ENCODE peak calls at places on chromosomes 6 and 20, in five cellular contexts. One of them, this sample, is unnamed.

GRCh38 chr6:155524249-155524651 is 68.6 kb upstream of the NOX3 start:
- DNase-seq in endodermal cell: no peak
- DNase-seq in body of pancreas: no peak
- DNase-seq in brain microvascular endothelial cell: peak; percentile 29
- DNase-seq in A549: no peak
- DNase-seq in this sample: peak; percentile 54

GRCh38 chr6:147438758-147439528 is 69.5 kb upstream of the SAMD5 start:
- DNase-seq in body of pancreas: no peak
- DNase-seq in brain microvascular endothelial cell: no peak
- DNase-seq in A549: no peak
- DNase-seq in endodermal cell: peak; percentile 87
- DNase-seq in this sample: no peak

GRCh38 chr6:98547634-98548033 is 286.7 kb upstream of the POU3F2 start:
- DNase-seq in endodermal cell: no peak
- DNase-seq in body of pancreas: no peak
- DNase-seq in brain microvascular endothelial cell: no peak
- DNase-seq in A549: no peak
- DNase-seq in this sample: no peak

GRCh38 chr6:44036196-44036595 is 91.1 kb downstream of the MRPL14 start:
- DNase-seq in brain microvascular endothelial cell: no peak
- DNase-seq in body of pancreas: no peak
- DNase-seq in A549: no peak
- DNase-seq in endodermal cell: peak; percentile 32
- DNase-seq in this sample: no peak

GRCh38 chr6:132161283-132161682 is 210.1 kb upstream of the CCN2 start:
- DNase-seq in brain microvascular endothelial cell: peak; percentile 75
- DNase-seq in A549: peak; percentile 1
- DNase-seq in body of pancreas: no peak
- DNase-seq in endodermal cell: peak; percentile 55
- DNase-seq in this sample: peak; percentile 16

GRCh38 chr20:57480444-57481152 is 44.3 kb downstream of the CTCFL start:
- DNase-seq in endodermal cell: peak; percentile 34
- DNase-seq in brain microvascular endothelial cell: no peak
- DNase-seq in body of pancreas: no peak
- DNase-seq in A549: no peak
- DNase-seq in this sample: no peak

GRCh38 chr20:1830240-1830639 is 65.0 kb upstream of the SIRPA start:
- DNase-seq in A549: peak; percentile 91
- DNase-seq in brain microvascular endothelial cell: peak; percentile 97
- DNase-seq in body of pancreas: peak; percentile 75
- DNase-seq in endodermal cell: peak; percentile 66
- DNase-seq in this sample: peak; percentile 98

GRCh38 chr6:87731818-87732661 is 30.0 kb upstream of the AKIRIN2 start:
- DNase-seq in endodermal cell: no peak
- DNase-seq in brain microvascular endothelial cell: peak; percentile 59
- DNase-seq in A549: peak; percentile 77
- DNase-seq in body of pancreas: peak; percentile 96
- DNase-seq in this sample: peak; percentile 83

GRCh38 chr6:87653074-87653962 is 48.7 kb downstream of the AKIRIN2 start:
- DNase-seq in body of pancreas: no peak
- DNase-seq in endodermal cell: no peak
- DNase-seq in A549: no peak
- DNase-seq in brain microvascular endothelial cell: no peak
- DNase-seq in this sample: no peak

GRCh38 chr6:99151634-99152344 is 197.7 kb downstream of the FAXC start:
- DNase-seq in endodermal cell: peak; percentile 93
- DNase-seq in A549: peak; percentile 6
- DNase-seq in body of pancreas: peak; percentile 16
- DNase-seq in brain microvascular endothelial cell: peak; percentile 43
- DNase-seq in this sample: peak; percentile 33

GRCh38 chr20:21105429-21106170 is 558 bp downstream of the LINC00237 start:
- DNase-seq in brain microvascular endothelial cell: no peak
- DNase-seq in A549: no peak
- DNase-seq in endodermal cell: peak; percentile 75
- DNase-seq in body of pancreas: no peak
- DNase-seq in this sample: no peak

GRCh38 chr20:41151134-41151869 is 14.0 kb downstream of the PLCG1 start:
- DNase-seq in endodermal cell: no peak
- DNase-seq in A549: no peak
- DNase-seq in body of pancreas: no peak
- DNase-seq in brain microvascular endothelial cell: no peak
- DNase-seq in this sample: no peak

GRCh38 chr20:43925215-43925614 is 10.6 kb downstream of the TOX2 start:
- DNase-seq in brain microvascular endothelial cell: no peak
- DNase-seq in endodermal cell: no peak
- DNase-seq in body of pancreas: no peak
- DNase-seq in A549: no peak
- DNase-seq in this sample: no peak

DNA sequence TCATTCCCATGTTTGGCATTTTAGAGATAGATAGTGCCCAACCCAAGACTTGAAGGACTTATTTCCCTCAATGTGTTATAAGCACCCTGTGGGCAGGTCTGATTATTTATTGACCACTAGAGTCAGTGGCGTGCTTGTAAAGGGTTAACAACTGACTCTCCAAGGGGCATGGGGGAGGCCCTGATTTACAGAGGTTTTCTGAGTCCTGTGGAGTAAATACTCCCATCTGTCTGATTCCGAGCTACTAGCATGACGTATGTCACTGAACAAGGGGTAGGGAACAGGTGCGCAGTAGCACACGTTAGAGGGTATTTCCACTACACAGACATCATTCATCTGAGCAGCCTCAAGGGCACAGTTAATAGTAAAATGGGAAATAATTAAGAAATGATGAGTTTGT is 17.4 kb upstream of the TRAM2 start:
- DNase-seq in A549: no peak
- DNase-seq in brain microvascular endothelial cell: no peak
- DNase-seq in body of pancreas: no peak
- DNase-seq in endodermal cell: no peak
- DNase-seq in this sample: no peak
- H3K27ac ChIP-seq in A549: no peak overlapping the region
- H3K27ac ChIP-seq in brain microvascular endothelial cell: peak overlapping the region; percentile 93
- H3K27ac ChIP-seq in body of pancreas: no peak overlapping the region
- H3K27ac ChIP-seq in endodermal cell: no peak overlapping the region
- H3K27ac ChIP-seq in this sample: no peak overlapping the region

DNA sequence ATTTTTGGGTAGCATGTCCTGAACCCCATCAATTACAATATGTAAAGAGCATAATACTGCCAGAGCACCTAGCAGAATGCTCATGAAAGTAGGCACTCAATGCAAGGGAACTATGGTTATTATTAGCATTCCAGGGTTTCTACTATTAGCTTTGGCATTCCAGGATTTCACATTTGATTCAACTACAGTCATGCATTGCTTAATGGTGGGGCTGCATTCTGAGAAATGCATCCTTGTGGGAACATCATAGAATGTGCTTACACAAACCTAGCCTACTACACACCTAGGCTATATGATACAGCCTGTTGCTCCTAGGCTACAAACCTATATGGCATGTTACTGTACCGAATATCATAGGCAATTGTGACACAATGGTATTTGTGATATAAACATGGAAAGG is 247.8 kb downstream of the CD83 start:
- DNase-seq in endodermal cell: no peak
- DNase-seq in A549: no peak
- DNase-seq in body of pancreas: no peak
- DNase-seq in brain microvascular endothelial cell: peak; percentile 1
- DNase-seq in this sample: no peak
- H3K27ac ChIP-seq in endodermal cell: no peak overlapping the region
- H3K27ac ChIP-seq in A549: no peak overlapping the region
- H3K27ac ChIP-seq in body of pancreas: no peak overlapping the region
- H3K27ac ChIP-seq in brain microvascular endothelial cell: no peak overlapping the region
- H3K27ac ChIP-seq in this sample: no peak overlapping the region

GRCh38 chr20:59820204-59821041 is 113.0 kb downstream of the SYCP2 start:
- DNase-seq in brain microvascular endothelial cell: no peak
- DNase-seq in body of pancreas: peak; percentile 32
- DNase-seq in A549: no peak
- DNase-seq in endodermal cell: peak; percentile 31
- DNase-seq in this sample: peak; percentile 73
- H3K27ac ChIP-seq in brain microvascular endothelial cell: no peak overlapping the region
- H3K27ac ChIP-seq in body of pancreas: no peak overlapping the region
- H3K27ac ChIP-seq in A549: no peak overlapping the region
- H3K27ac ChIP-seq in endodermal cell: no peak overlapping the region
- H3K27ac ChIP-seq in this sample: peak overlapping the region; percentile 80

GRCh38 chr6:6543181-6543879 is 45.2 kb upstream of the LY86 start:
- DNase-seq in brain microvascular endothelial cell: no peak
- DNase-seq in endodermal cell: no peak
- DNase-seq in body of pancreas: no peak
- DNase-seq in A549: no peak
- DNase-seq in this sample: no peak

GRCh38 chr6:6534399-6534798 is 54.1 kb upstream of the LY86 start:
- DNase-seq in brain microvascular endothelial cell: no peak
- DNase-seq in endodermal cell: no peak
- DNase-seq in A549: no peak
- DNase-seq in body of pancreas: no peak
- DNase-seq in this sample: no peak

GRCh38 chr6:6542357-6542756 is 46.2 kb upstream of the LY86 start:
- DNase-seq in A549: no peak
- DNase-seq in body of pancreas: no peak
- DNase-seq in endodermal cell: no peak
- DNase-seq in brain microvascular endothelial cell: no peak
- DNase-seq in this sample: no peak

GRCh38 chr6:6538301-6538700 is 50.2 kb upstream of the LY86 start:
- DNase-seq in brain microvascular endothelial cell: no peak
- DNase-seq in A549: no peak
- DNase-seq in body of pancreas: no peak
- DNase-seq in endodermal cell: no peak
- DNase-seq in this sample: no peak

GRCh38 chr6:6537488-6537887 is 51.0 kb upstream of the LY86 start:
- DNase-seq in body of pancreas: no peak
- DNase-seq in A549: no peak
- DNase-seq in brain microvascular endothelial cell: no peak
- DNase-seq in endodermal cell: no peak
- DNase-seq in this sample: no peak
- H3K27ac ChIP-seq in body of pancreas: no peak overlapping the region
- H3K27ac ChIP-seq in A549: no peak overlapping the region
- H3K27ac ChIP-seq in brain microvascular endothelial cell: no peak overlapping the region
- H3K27ac ChIP-seq in endodermal cell: no peak overlapping the region
- H3K27ac ChIP-seq in this sample: no peak overlapping the region

This sample was measured in RWPE1.